ENCODE peak calls at places on chromosomes 6 and 20, in four cellular contexts. T is A549, Z is WTC11, D is K562. U is an unnamed sample.

GRCh38 chr20:14055127-14055742 is 59.9 kb downstream of the MACROD2 start:
- DNase-seq in Z (no peak), D (peak; percentile 9), T (peak; percentile 20), U (peak; percentile 77)

GRCh38 chr6:38209291-38209865 is 389.9 kb downstream of the ZFAND3 start:
- DNase-seq in Z (no peak), D (no peak), T (no peak), U (no peak)

GRCh38 chr6:32108094-32108627 is 977 bp downstream of the TNXB start:
- DNase-seq in Z (no peak), D (peak; percentile 66), T (no peak), U (no peak)

GRCh38 chr6:53347921-53348435 is 772 bp downstream of the ELOVL5 start:
- DNase-seq in T (no peak), Z (peak; percentile 64), D (peak; percentile 68), U (peak; percentile 54)

GRCh38 chr6:114453737-114454276 is 111.0 kb upstream of the HS3ST5 start:
- DNase-seq in Z (no peak), T (no peak), D (no peak), U (no peak)

GRCh38 chr6:134446228-134446848 is 128.4 kb upstream of the SGK1 start:
- DNase-seq in Z (no peak), D (no peak), T (no peak), U (no peak)

GRCh38 chr6:47106721-47107197 is 64.6 kb upstream of the ADGRF1 start:
- DNase-seq in D (no peak), Z (no peak), T (no peak), U (peak; percentile 89)

GRCh38 chr6:157143171-157143884 is 180.0 kb downstream of the TMEM242 start:
- DNase-seq in T (no peak), Z (no peak), D (no peak), U (no peak)

GRCh38 chr20:38473353-38473795 is 731 bp downstream of the RALGAPB start:
- DNase-seq in T (no peak), Z (no peak), D (no peak), U (peak; percentile 67)

GRCh38 chr6:44742828-44743372 is 355.4 kb downstream of the CDC5L start:
- DNase-seq in Z (no peak), D (no peak), T (no peak), U (no peak)

GRCh38 chr6:169918239-169918953 is 167.0 kb downstream of the ERMARD start:
- DNase-seq in D (no peak), T (no peak), Z (no peak), U (no peak)

GRCh38 chr6:41443616-41444525 is 102.3 kb upstream of the FOXP4 start:
- DNase-seq in Z (no peak), D (peak; percentile 31), T (no peak), U (no peak)

GRCh38 chr6:138817799-138818198 is 21.9 kb downstream of the ECT2L start:
- DNase-seq in Z (peak; percentile 62), T (no peak), D (no peak), U (no peak)

GRCh38 chr6:1773697-1774096 is 164.0 kb downstream of the FOXC1 start:
- DNase-seq in D (no peak), Z (no peak), T (no peak), U (no peak)

GRCh38 chr20:38343107-38343797 is 3.0 kb upstream of the LBP start:
- DNase-seq in Z (no peak), D (peak; percentile 61), T (no peak), U (peak; percentile 84)

GRCh38 chr6:99905209-99906106 is 88.6 kb downstream of the MCHR2 start:
- DNase-seq in D (peak; percentile 32), T (peak; percentile 3), Z (no peak), U (peak; percentile 46)

GRCh38 chr6:110039996-110040383 is 61.9 kb downstream of the GPR6 start:
- DNase-seq in D (no peak), T (no peak), Z (peak; percentile 35), U (no peak)

GRCh38 chr20:31573555-31574295 is 31.4 kb upstream of the ID1 start:
- DNase-seq in D (no peak), Z (no peak), T (no peak), U (peak; percentile 82)

GRCh38 chr20:22411568-22412450 is 172.6 kb downstream of the FOXA2 start:
- DNase-seq in Z (no peak), D (peak; percentile 81), T (peak; percentile 97), U (peak; percentile 96)

GRCh38 chr20:35610833-35611427 is 4.7 kb upstream of the SPAG4 start:
- DNase-seq in T (no peak), Z (no peak), D (peak; percentile 48), U (no peak)

GRCh38 chr6:32194825-32195651 is 2.6 kb upstream of the GPSM3 start:
- DNase-seq in T (peak; percentile 44), D (peak; percentile 52), Z (no peak), U (no peak)

GRCh38 chr20:48747840-48748416 is 79.9 kb downstream of the PREX1 start:
- DNase-seq in T (no peak), D (no peak), Z (no peak), U (no peak)

GRCh38 chr6:77470983-77471382 is 7.7 kb upstream of the HTR1B start:
- DNase-seq in Z (no peak), T (no peak), D (no peak), U (no peak)

GRCh38 chr20:46361811-46362210 is 44.6 kb downstream of the ELMO2 start:
- DNase-seq in D (no peak), T (no peak), Z (no peak), U (no peak)

GRCh38 chr6:162907876-162908481 is 180.2 kb downstream of the PACRG start:
- DNase-seq in Z (no peak), T (no peak), D (peak; percentile 14), U (peak; percentile 7)

GRCh38 chr6:14058735-14059134 is 58.8 kb upstream of the CD83 start:
- DNase-seq in Z (no peak), T (no peak), D (no peak), U (no peak)

GRCh38 chr20:7734216-7734615 is 206.0 kb downstream of the HAO1 start:
- DNase-seq in D (no peak), T (no peak), Z (no peak), U (no peak)

GRCh38 chr6:81465859-81466258 is 286.6 kb downstream of the TENT5A start:
- DNase-seq in D (no peak), Z (no peak), T (no peak), U (peak; percentile 2)

GRCh38 chr20:58310291-58310782 is 822 bp downstream of the RAB22A start:
- DNase-seq in T (peak; percentile 10), Z (no peak), D (no peak), U (peak; percentile 57)

GRCh38 chr6:127868338-127868737 is 32.5 kb downstream of the THEMIS start:
- DNase-seq in Z (no peak), D (no peak), T (no peak), U (no peak)

GRCh38 chr20:52379723-52380336 is 188.3 kb upstream of the ZFP64 start:
- DNase-seq in Z (peak; percentile 57), D (peak; percentile 32), T (peak; percentile 33), U (peak; percentile 15)

GRCh38 chr6:54335871-54336270 is 27.6 kb downstream of the TINAG start:
- DNase-seq in Z (no peak), T (peak; percentile 31), D (no peak), U (peak; percentile 1)

DNA sequence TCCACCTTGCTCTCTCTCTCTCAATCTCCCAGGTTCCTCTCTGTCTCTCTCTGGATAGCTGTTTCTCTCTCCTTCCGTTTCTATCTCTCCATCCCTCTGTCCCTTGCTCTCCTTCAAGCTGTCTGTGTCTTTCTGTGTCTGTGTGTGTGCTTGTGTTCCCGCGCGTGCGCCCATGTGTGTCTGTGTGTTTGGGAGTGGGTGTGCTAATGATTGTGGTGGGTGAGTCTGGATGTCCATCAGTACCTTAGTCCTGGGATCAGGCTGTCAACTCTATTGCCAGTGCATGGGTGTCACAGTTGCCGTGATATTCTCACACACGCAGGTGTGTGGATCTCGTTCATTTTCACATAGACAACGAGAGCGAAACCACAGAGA is 1380.6 kb upstream of the DEFB115 start:
- DNase-seq in D (no peak), Z (no peak), T (no peak), U (no peak)
- TF ChIP-seq HMGXB4 in D (no peak), Z (no peak), T (no peak), U (no peak)

GRCh38 chr20:32980131-32980941 is 23.9 kb downstream of the SUN5 start:
- DNase-seq in D (no peak), T (no peak), Z (no peak), U (peak; percentile 48)
- TF ChIP-seq HMGXB4 in D (no peak), T (no peak), Z (no peak), U (no peak)

GRCh38 chr20:23668477-23668951 is 20.3 kb downstream of the CST4 start:
- DNase-seq in T (peak; percentile 84), D (peak; percentile 69), Z (peak; percentile 72), U (peak; percentile 84)
- TF ChIP-seq HMGXB4 in T (no peak), D (no peak), Z (no peak), U (peak; percentile 80)

DNA sequence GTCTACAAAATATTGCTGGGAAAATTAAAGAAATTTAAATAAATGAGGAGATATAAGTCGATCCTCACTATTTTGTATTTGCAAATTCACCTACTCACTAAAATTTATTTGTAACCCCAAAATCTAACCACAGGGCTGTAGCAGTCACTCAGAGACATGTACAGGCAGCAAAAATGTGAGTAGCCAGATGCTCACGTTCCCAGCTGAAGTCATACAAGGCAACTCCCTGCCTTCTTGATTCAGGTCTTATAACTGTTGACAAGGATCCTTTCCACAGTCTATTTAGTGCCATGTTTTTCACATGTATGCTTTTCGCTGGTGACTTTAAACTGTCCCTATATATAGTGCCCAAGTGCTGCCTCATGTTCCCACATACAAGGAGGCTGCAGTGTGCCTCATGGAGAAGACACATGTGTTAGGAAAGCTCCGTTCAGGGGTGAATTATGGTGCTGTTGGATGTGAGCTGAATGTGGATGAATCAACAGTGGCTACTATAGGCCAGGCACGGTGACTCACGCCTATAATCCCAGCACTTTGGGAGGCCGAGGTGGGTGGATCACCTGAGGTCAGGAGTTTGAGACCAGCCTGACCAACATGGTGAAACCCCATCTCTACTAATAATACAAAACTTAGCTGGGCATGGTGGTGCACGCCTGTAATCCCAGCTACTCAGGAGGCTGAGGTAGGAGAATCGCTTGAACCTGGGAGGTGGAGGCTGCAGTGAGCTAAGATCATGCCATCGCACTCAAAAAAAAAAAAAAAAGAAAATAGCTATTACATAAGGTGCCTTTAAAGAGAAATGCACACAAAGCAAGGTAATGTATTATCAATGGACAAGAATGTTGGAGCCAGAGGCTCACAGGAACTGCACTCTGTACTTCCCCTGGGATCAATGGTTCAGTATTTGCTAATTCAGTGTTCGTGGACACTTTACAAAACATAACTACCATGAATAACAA is 55.3 kb downstream of the STK35 start:
- DNase-seq in Z (no peak), T (no peak), D (no peak), U (peak; percentile 64)
- TF ChIP-seq HMGXB4 in Z (no peak), T (no peak), D (no peak), U (no peak)

U was measured in HepG2.